ENCODE peak calls at places on chromosomes 16 and 17, in ten cellular contexts. X is NCI-H2081; S is tibial artery; C is EH; Q is LHCN-M2; M is globus pallidus; A is memory B cell; E is osteocyte; F is activated T-helper 9 cell treated with anti-CD3 and anti-CD28 coated beads, Interleukin-2, amount 50 U/mL, for 16 hours; P is substantia nigra. B is an unnamed sample.

GRCh38 chr17:81909966-81910839 is 996 bp downstream of the PCYT2 start:
- DNase-seq in X (no peak), S (no peak), C (peak; percentile 36), Q (peak; percentile 14), M (no peak), A (no peak), E (no peak), F (no peak), P (no peak), B (peak; percentile 54)

GRCh38 chr17:49525831-49526741 is 31.0 kb downstream of the NGFR start:
- DNase-seq in X (no peak), S (peak; percentile 60), C (no peak), Q (no peak), M (no peak), A (no peak), E (no peak), F (no peak), P (no peak), B (no peak)

GRCh38 chr17:46191332-46192210 is 1.7 kb downstream of the KANSL1 start:
- DNase-seq in X (peak; percentile 35), S (peak; percentile 67), C (peak; percentile 54), Q (peak; percentile 18), M (peak; percentile 83), A (no peak), E (no peak), F (no peak), P (peak; percentile 19), B (peak; percentile 75)

GRCh38 chr16:89711601-89712475 is 8.9 kb downstream of the VPS9D1 start:
- DNase-seq in X (peak; percentile 60), S (no peak), C (peak; percentile 66), Q (no peak), M (no peak), A (peak; percentile 54), E (no peak), F (peak; percentile 57), P (no peak), B (no peak)

GRCh38 chr17:67506966-67507365 is 129.9 kb downstream of the PITPNC1 start:
- DNase-seq in X (no peak), S (no peak), C (peak; percentile 65), Q (peak; percentile 33), M (no peak), A (no peak), E (no peak), F (no peak), P (no peak), B (no peak)

GRCh38 chr16:84369105-84369504 is 767 bp downstream of the ATP2C2 start:
- DNase-seq in X (no peak), S (no peak), C (no peak), Q (no peak), M (no peak), A (no peak), E (no peak), F (no peak), P (no peak), B (no peak)

GRCh38 chr17:13029340-13029739 is 11.5 kb upstream of the ELAC2 start:
- DNase-seq in X (no peak), S (peak; percentile 7), C (no peak), Q (no peak), M (no peak), A (no peak), E (no peak), F (no peak), P (no peak), B (no peak)

GRCh38 chr17:14222611-14223010 is 14.1 kb downstream of the CDRT15 start:
- DNase-seq in X (no peak), S (no peak), C (no peak), Q (no peak), M (no peak), A (no peak), E (no peak), F (no peak), P (no peak), B (no peak)

GRCh38 chr16:83345846-83346245 is 461.9 kb upstream of the HSBP1 start:
- DNase-seq in X (no peak), S (no peak), C (no peak), Q (no peak), M (no peak), A (no peak), E (no peak), F (no peak), P (no peak), B (no peak)

GRCh38 chr16:68645494-68646388 is 631 bp downstream of the CDH3 start:
- DNase-seq in X (no peak), S (no peak), C (no peak), Q (no peak), M (no peak), A (no peak), E (peak; percentile 84), F (no peak), P (no peak), B (no peak)

GRCh38 chr16:55204094-55204493 is 119.9 kb upstream of the IRX6 start:
- DNase-seq in X (no peak), S (no peak), C (no peak), Q (no peak), M (no peak), A (no peak), E (no peak), F (no peak), P (no peak), B (no peak)

GRCh38 chr17:83056583-83057396 is 22.6 kb upstream of the METRNL start:
- DNase-seq in X (no peak), S (peak; percentile 90), C (peak; percentile 72), Q (no peak), M (no peak), A (no peak), E (no peak), F (no peak), P (no peak), B (no peak)

GRCh38 chr17:57281887-57282653 is 25.7 kb downstream of the MSI2 start:
- DNase-seq in X (no peak), S (no peak), C (peak; percentile 42), Q (no peak), M (no peak), A (no peak), E (no peak), F (no peak), P (no peak), B (no peak)

GRCh38 chr17:49879505-49879904 is 31.6 kb upstream of the TAC4 start:
- DNase-seq in X (no peak), S (no peak), C (no peak), Q (no peak), M (no peak), A (no peak), E (no peak), F (no peak), P (no peak), B (no peak)

GRCh38 chr16:2027024-2028010 is 615 bp downstream of the NHERF2 start:
- DNase-seq in X (no peak), S (no peak), C (peak; percentile 73), Q (no peak), M (no peak), A (no peak), E (no peak), F (no peak), P (no peak), B (peak; percentile 72)

B was measured in H54.